ENCODE peak calls at places on chromosomes 1 and 21, in nine cellular contexts. T, S, B, R, D, Q, X, O and K are unnamed samples.
A peak's percentile ranks its signal among the peaks of the same experiment; 100 is the strongest.

GRCh38 chr1:248850124-248850523 is 8.8 kb downstream of the ZNF692 start:
- DNase-seq in T (no peak), S (no peak), B (no peak), R (no peak), D (no peak), Q (no peak), X (no peak), O (no peak), K (no peak)

GRCh38 chr1:91655912-91656449 is 155.3 kb downstream of the CDC7 start:
- DNase-seq in T (no peak), S (no peak), B (no peak), R (no peak), D (no peak), Q (no peak), X (no peak), O (no peak), K (no peak)

GRCh38 chr1:61403863-61404615 is 320.9 kb downstream of the TM2D1 start:
- DNase-seq in T (no peak), S (no peak), B (no peak), R (no peak), D (no peak), Q (no peak), X (no peak), O (no peak), K (peak; percentile 19)

GRCh38 chr1:164857439-164857838 is 298.5 kb downstream of the PBX1 start:
- DNase-seq in T (no peak), S (no peak), B (no peak), R (no peak), D (no peak), Q (no peak), X (no peak), O (no peak), K (no peak)

GRCh38 chr1:163633366-163633765 is 311.6 kb downstream of the NUF2 start:
- DNase-seq in T (no peak), S (no peak), B (no peak), R (no peak), D (no peak), Q (no peak), X (no peak), O (no peak), K (no peak)

GRCh38 chr1:166184897-166185296 is 18.1 kb upstream of the FAM78B start:
- DNase-seq in T (no peak), S (peak; percentile 2), B (no peak), R (no peak), D (no peak), Q (no peak), X (no peak), O (no peak), K (peak; percentile 25)

GRCh38 chr1:65658122-65658521 is 134.6 kb upstream of the PDE4B start:
- DNase-seq in T (no peak), S (peak; percentile 52), B (no peak), R (no peak), D (no peak), Q (no peak), X (no peak), O (no peak), K (no peak)

GRCh38 chr21:29289317-29289716 is 9.4 kb upstream of the BACH1 start:
- DNase-seq in T (no peak), S (no peak), B (no peak), R (no peak), D (no peak), Q (no peak), X (no peak), O (no peak), K (no peak)

GRCh38 chr1:228276901-228277490 is 69.2 kb downstream of the OBSCN start:
- DNase-seq in T (no peak), S (no peak), B (no peak), R (no peak), D (no peak), Q (no peak), X (no peak), O (no peak), K (no peak)

GRCh38 chr1:27659497-27660299 is 12.3 kb downstream of the IFI6 start:
- DNase-seq in T (peak; percentile 84), S (peak; percentile 95), B (peak; percentile 95), R (peak; percentile 54), D (peak; percentile 61), Q (no peak), X (peak; percentile 93), O (peak; percentile 91), K (peak; percentile 88)

GRCh38 chr1:235074335-235075120 is 54.1 kb downstream of the TOMM20 start:
- DNase-seq in T (peak; percentile 81), S (peak; percentile 85), B (peak; percentile 55), R (no peak), D (peak; percentile 40), Q (peak; percentile 59), X (peak; percentile 44), O (peak; percentile 70), K (peak; percentile 79)

GRCh38 chr1:21925334-21925940 is 11.7 kb downstream of the HSPG2 start:
- DNase-seq in T (no peak), S (no peak), B (no peak), R (no peak), D (no peak), Q (no peak), X (peak; percentile 30), O (no peak), K (no peak)

GRCh38 chr1:34101151-34101550 is 63.9 kb downstream of the CSMD2 start:
- DNase-seq in T (no peak), S (peak; percentile 48), B (no peak), R (no peak), D (no peak), Q (peak; percentile 37), X (no peak), O (no peak), K (no peak)

GRCh38 chr1:109756848-109757521 is 6.7 kb downstream of the EPS8L3 start:
- DNase-seq in T (no peak), S (no peak), B (no peak), R (no peak), D (no peak), Q (no peak), X (peak; percentile 5), O (no peak), K (no peak)

GRCh38 chr1:242242983-242243382 is 244.1 kb upstream of the MAP1LC3C start:
- DNase-seq in T (peak; percentile 42), S (no peak), B (no peak), R (no peak), D (no peak), Q (no peak), X (no peak), O (no peak), K (no peak)

GRCh38 chr1:165941531-165941930 is 114.1 kb downstream of the UCK2 start:
- DNase-seq in T (no peak), S (no peak), B (no peak), R (no peak), D (no peak), Q (no peak), X (no peak), O (no peak), K (no peak)

GRCh38 chr1:176897350-176898236 is 266.9 kb downstream of the ASTN1 start:
- DNase-seq in T (peak; percentile 7), S (peak; percentile 72), B (peak; percentile 72), R (peak; percentile 39), D (peak; percentile 80), Q (peak; percentile 7), X (peak; percentile 45), O (peak; percentile 57), K (peak; percentile 63)

GRCh38 chr1:36172983-36173382 is 17.0 kb downstream of the MAP7D1 start:
- DNase-seq in T (no peak), S (peak; percentile 74), B (no peak), R (no peak), D (peak; percentile 42), Q (no peak), X (no peak), O (no peak), K (no peak)

GRCh38 chr1:55958498-55958897 is 620.9 kb downstream of the PLPP3 start:
- DNase-seq in T (no peak), S (no peak), B (no peak), R (no peak), D (no peak), Q (no peak), X (no peak), O (no peak), K (no peak)

GRCh38 chr1:230285351-230285750 is 140.8 kb downstream of the PGBD5 start:
- DNase-seq in T (no peak), S (no peak), B (no peak), R (no peak), D (no peak), Q (no peak), X (no peak), O (no peak), K (no peak)

GRCh38 chr21:41374867-41375533 is 13.2 kb downstream of the MX2 start:
- DNase-seq in T (no peak), S (no peak), B (no peak), R (no peak), D (no peak), Q (no peak), X (no peak), O (no peak), K (no peak)

GRCh38 chr1:225953315-225953714 is 12.3 kb upstream of the LEFTY2 start:
- DNase-seq in T (no peak), S (no peak), B (no peak), R (no peak), D (no peak), Q (no peak), X (no peak), O (no peak), K (no peak)

GRCh38 chr1:207259391-207259790 is 62.1 kb upstream of the CD55 start:
- DNase-seq in T (no peak), S (peak; percentile 52), B (no peak), R (peak; percentile 27), D (no peak), Q (no peak), X (no peak), O (no peak), K (peak; percentile 33)
- TF ChIP-seq CTCF in T (peak; percentile 40), S (peak; percentile 57), B (peak; percentile 33), R (peak; percentile 59), D (no peak), Q (peak; percentile 59), X (no peak), O (peak; percentile 18), K (peak; percentile 49)

DNA sequence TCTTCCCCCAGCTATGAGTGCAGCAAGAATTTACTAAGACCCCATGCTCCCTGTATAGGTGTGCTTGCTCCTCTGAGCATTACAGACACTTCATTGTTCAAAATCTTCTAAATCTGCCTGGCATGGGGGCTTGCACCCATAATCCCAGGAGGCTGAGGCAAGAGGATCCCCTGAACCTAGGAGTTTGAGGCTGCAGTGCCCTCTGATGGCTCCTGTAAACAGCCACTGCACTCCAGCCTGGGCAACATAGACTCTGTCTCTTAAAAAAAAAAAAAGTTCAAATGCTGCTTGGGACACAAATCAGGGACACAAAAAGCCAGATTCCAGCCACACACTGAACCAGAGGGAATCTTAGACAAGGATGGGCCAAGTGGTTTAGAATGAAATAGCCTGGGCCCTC is 3.4 kb upstream of the ACOT7 start:
- DNase-seq in T (no peak), S (peak; percentile 27), B (no peak), R (no peak), D (no peak), Q (no peak), X (no peak), O (no peak), K (no peak)
- TF ChIP-seq CTCF in T (no peak), S (peak; percentile 17), B (no peak), R (peak; percentile 30), D (peak; percentile 22), Q (no peak), X (no peak), O (peak; percentile 23), K (no peak)

GRCh38 chr1:113129529-113130185 is 56.7 kb downstream of the LRIG2 start:
- DNase-seq in T (no peak), S (no peak), B (no peak), R (no peak), D (no peak), Q (no peak), X (no peak), O (no peak), K (no peak)
- TF ChIP-seq CTCF in T (no peak), S (no peak), B (no peak), R (no peak), D (no peak), Q (no peak), X (no peak), O (no peak), K (no peak)

GRCh38 chr1:53979712-53980450 is 33.7 kb downstream of the LRRC42 start:
- DNase-seq in T (no peak), S (no peak), B (no peak), R (no peak), D (no peak), Q (no peak), X (no peak), O (no peak), K (no peak)
- TF ChIP-seq CTCF in T (no peak), S (no peak), B (no peak), R (no peak), D (no peak), Q (no peak), X (no peak), O (no peak), K (no peak)